ENCODE peak calls at places on chromosomes 3 and 15, in five cellular contexts. S is cerebellar nuclear complex, A is NCI-H510A, R is T follicular helper cell, N is H9. K is an unnamed sample.

GRCh38 chr3:52245322-52246263 is at the start of gene PPM1M:
- DNase-seq in R (peak), N (peak), A (no peak), S (no peak), K (no peak)

GRCh38 chr15:77473328-77473727 is 52.6 kb downstream of the HMG20A start:
- DNase-seq in S (no peak), R (no peak), A (no peak), N (no peak), K (no peak)

GRCh38 chr3:44104668-44105321 is 136.9 kb upstream of the TOPAZ1 start:
- DNase-seq in S (no peak), R (no peak), A (no peak), N (no peak), K (peak)

GRCh38 chr3:15377961-15378791 is 45.8 kb upstream of the SH3BP5 start:
- DNase-seq in N (peak), S (peak), R (peak), A (peak), K (peak)

GRCh38 chr3:31908391-31909097 is 72.5 kb downstream of the OSBPL10 start:
- DNase-seq in S (no peak), R (no peak), N (no peak), A (peak), K (peak)

GRCh38 chr3:50567386-50568182 is at the start of gene C3orf18:
- DNase-seq in N (peak), S (peak), A (peak), R (peak), K (peak)

GRCh38 chr3:41267975-41268640 is 68.8 kb downstream of the CTNNB1 start:
- DNase-seq in R (no peak), S (no peak), A (peak), N (no peak), K (peak)

GRCh38 chr3:144643778-144644191 is 672.2 kb downstream of the DIPK2A start:
- DNase-seq in S (no peak), A (no peak), R (no peak), N (no peak), K (no peak)

GRCh38 chr3:162492446-162493081 is 996.0 kb downstream of the OTOL1 start:
- DNase-seq in R (no peak), A (no peak), S (no peak), N (no peak), K (no peak)

GRCh38 chr3:42451546-42452230 is 41.3 kb upstream of the LYZL4 start:
- DNase-seq in S (no peak), A (no peak), N (no peak), R (no peak), K (no peak)

GRCh38 chr15:38588672-38589071 is 24.1 kb upstream of the RASGRP1 start:
- DNase-seq in A (no peak), S (no peak), N (no peak), R (no peak), K (peak)

GRCh38 chr15:85030301-85031049 is 48.8 kb downstream of the PDE8A start:
- DNase-seq in N (no peak), A (no peak), S (no peak), R (no peak), K (peak)

GRCh38 chr3:134869153-134869726 is 74.2 kb downstream of the EPHB1 start:
- DNase-seq in A (peak), R (no peak), S (no peak), N (no peak), K (no peak)

GRCh38 chr15:49137861-49138260 is 17.5 kb downstream of the COPS2 start:
- DNase-seq in R (no peak), N (no peak), A (no peak), S (no peak), K (peak)

GRCh38 chr15:59918994-59919951 is 84.8 kb upstream of the FOXB1 start:
- DNase-seq in S (no peak), N (no peak), R (no peak), A (no peak), K (peak)

GRCh38 chr15:43776101-43776717 is 557 bp downstream of the ELL3 start:
- DNase-seq in N (peak), R (no peak), A (no peak), S (no peak), K (no peak)

GRCh38 chr15:57504599-57504940 is 87.1 kb upstream of the MYZAP start:
- DNase-seq in R (no peak), S (no peak), A (no peak), N (no peak), K (no peak)

GRCh38 chr3:19885468-19885867 is 48.5 kb downstream of the EFHB start:
- DNase-seq in R (no peak), N (peak), S (no peak), A (no peak), K (peak)

GRCh38 chr15:79083154-79083553 is 7.4 kb downstream of the RASGRF1 start:
- DNase-seq in N (no peak), S (no peak), A (no peak), R (no peak), K (no peak)

GRCh38 chr3:37492977-37493471 is 318.6 kb upstream of the LRRFIP2 start:
- DNase-seq in R (no peak), A (no peak), S (no peak), N (no peak), K (peak)

GRCh38 chr3:122021811-122022401 is at the start of gene ILDR1:
- DNase-seq in N (peak), S (no peak), R (no peak), A (peak), K (no peak)

GRCh38 chr3:190671658-190672057 is 157.8 kb downstream of the IL1RAP start:
- DNase-seq in A (no peak), R (no peak), N (no peak), S (no peak), K (no peak)

GRCh38 chr15:101773496-101774100 is 29.7 kb upstream of the OR4F6 start:
- DNase-seq in R (no peak), A (no peak), S (no peak), N (peak), K (no peak)

GRCh38 chr3:196322-197153 is at the start of gene CHL1:
- DNase-seq in N (peak), S (no peak), R (no peak), A (no peak), K (no peak)

GRCh38 chr3:134682196-134682880 is 31.5 kb upstream of the KY start:
- DNase-seq in A (no peak), S (no peak), R (no peak), N (no peak), K (peak)

GRCh38 chr3:23650371-23651140 is 155.2 kb upstream of the UBE2E1 start:
- DNase-seq in S (no peak), N (no peak), A (no peak), R (no peak), K (peak)

GRCh38 chr3:109023656-109024254 is 70.1 kb upstream of the GUCA1C start:
- DNase-seq in N (no peak), S (peak), A (no peak), R (peak), K (peak)

GRCh38 chr15:80776420-80777045 is 2.6 kb upstream of the CEMIP start:
- DNase-seq in N (peak), S (peak), A (peak), R (peak), K (peak)

GRCh38 chr3:183878071-183878470 is 6.6 kb downstream of the PARL start:
- DNase-seq in S (no peak), R (no peak), A (no peak), N (no peak), K (no peak)

GRCh38 chr3:194637066-194637465 is 3.8 kb upstream of the TMEM44 start:
- DNase-seq in A (no peak), N (no peak), R (no peak), S (no peak), K (no peak)

GRCh38 chr15:57444877-57445513 is 68.7 kb downstream of the CGNL1 start:
- DNase-seq in A (no peak), S (no peak), N (no peak), R (no peak), K (peak)

GRCh38 chr3:168249539-168250414 is 154.1 kb upstream of the GOLIM4 start:
- DNase-seq in R (no peak), A (peak), N (peak), S (no peak), K (peak)

GRCh38 chr15:81419304-81419943 is 45.4 kb upstream of the TMC3 start:
- DNase-seq in S (no peak), N (peak), R (no peak), A (no peak), K (peak)

GRCh38 chr3:128060473-128061381 is 8.5 kb downstream of the SEC61A1 start:
- DNase-seq in R (no peak), A (no peak), N (no peak), S (no peak), K (no peak)

GRCh38 chr3:123790254-123791072 is 93.7 kb downstream of the MYLK start:
- DNase-seq in R (no peak), A (no peak), N (no peak), S (no peak), K (no peak)

GRCh38 chr3:18151199-18151598 is 273.9 kb downstream of the SATB1 start:
- DNase-seq in N (no peak), R (no peak), S (no peak), A (no peak), K (no peak)

GRCh38 chr3:61903931-61904657 is 342.7 kb downstream of the PTPRG start:
- DNase-seq in A (no peak), N (no peak), R (no peak), S (no peak), K (peak)

GRCh38 chr3:65439641-65440040 is 599.1 kb downstream of the MAGI1 start:
- DNase-seq in R (no peak), S (peak), A (no peak), N (peak), K (peak)